ENCODE peak calls at places on chromosomes 6 and 20, in nine cellular contexts. T, B, Q, S, G, R, J, P and Y are unnamed samples.

GRCh38 chr6:90397929-90398674 is 101.5 kb upstream of the BACH2 start:
- DNase-seq in R (peak), J (peak), T (no peak), P (peak), B (no peak), G (no peak), S (peak), Q (no peak), Y (peak)

GRCh38 chr6:133198725-133199124 is 42.4 kb upstream of the EYA4 start:
- DNase-seq in Q (no peak), T (no peak), R (no peak), J (no peak), P (no peak), S (no peak), B (no peak), G (no peak), Y (no peak)

GRCh38 chr6:130293800-130294199 is 71.0 kb upstream of the SAMD3 start:
- DNase-seq in P (no peak), J (peak), T (no peak), S (no peak), B (no peak), G (no peak), Q (peak), R (peak), Y (peak)

GRCh38 chr6:28585335-28585734 is 59.7 kb downstream of the GPX5 start:
- DNase-seq in G (no peak), R (no peak), J (no peak), Q (no peak), B (no peak), P (no peak), T (no peak), S (no peak), Y (no peak)

GRCh38 chr6:114467931-114468330 is 125.1 kb upstream of the HS3ST5 start:
- DNase-seq in G (no peak), S (no peak), R (no peak), B (no peak), T (no peak), Q (no peak), J (no peak), P (no peak), Y (no peak)

GRCh38 chr20:63848003-63848911 is 13.0 kb upstream of the ABHD16B start:
- DNase-seq in Q (no peak), P (no peak), J (no peak), G (no peak), B (no peak), S (no peak), R (no peak), T (peak), Y (peak)

GRCh38 chr20:50543326-50543725 is 33.1 kb downstream of the PTPN1 start:
- DNase-seq in G (no peak), Q (no peak), S (no peak), T (no peak), B (no peak), J (no peak), R (no peak), P (no peak), Y (no peak)

GRCh38 chr6:107340881-107341280 is 118.5 kb downstream of the PDSS2 start:
- DNase-seq in Q (no peak), B (no peak), J (no peak), S (no peak), G (no peak), P (no peak), T (no peak), R (no peak), Y (no peak)

GRCh38 chr6:8803181-8803760 is 367.9 kb upstream of the SLC35B3 start:
- DNase-seq in P (no peak), R (no peak), B (no peak), G (no peak), J (no peak), Q (no peak), S (no peak), T (no peak), Y (no peak)

GRCh38 chr6:449057-449430 is 57.5 kb downstream of the IRF4 start:
- DNase-seq in G (no peak), J (no peak), B (no peak), T (no peak), R (no peak), P (no peak), S (no peak), Q (no peak), Y (no peak)

GRCh38 chr20:46415773-46416172 is 9.4 kb upstream of the ELMO2 start:
- DNase-seq in P (no peak), R (no peak), G (no peak), J (no peak), B (no peak), T (no peak), S (no peak), Q (no peak), Y (no peak)

GRCh38 chr20:32965581-32966373 is 38.5 kb downstream of the SUN5 start:
- DNase-seq in T (peak), Q (peak), J (no peak), B (no peak), P (no peak), S (no peak), G (no peak), R (peak), Y (peak)

GRCh38 chr6:144714031-144714732 is 429.0 kb downstream of the UTRN start:
- DNase-seq in Q (no peak), B (no peak), R (no peak), S (no peak), P (no peak), G (no peak), J (no peak), T (no peak), Y (no peak)

GRCh38 chr6:157800420-157801237 is 22.4 kb upstream of the SNX9 start:
- DNase-seq in S (no peak), R (no peak), P (no peak), B (no peak), J (peak), G (no peak), T (no peak), Q (no peak), Y (no peak)

GRCh38 chr6:25223421-25224052 is 55.6 kb upstream of the CARMIL1 start:
- DNase-seq in Q (peak), B (no peak), P (no peak), S (peak), T (no peak), G (no peak), R (peak), J (peak), Y (peak)

GRCh38 chr6:158131926-158132325 is 36.1 kb downstream of the SERAC1 start:
- DNase-seq in T (no peak), S (no peak), B (no peak), G (no peak), P (no peak), R (peak), J (no peak), Q (no peak), Y (no peak)

GRCh38 chr20:62505337-62506045 is 29.7 kb upstream of the GATA5 start:
- DNase-seq in R (no peak), G (no peak), Q (no peak), T (no peak), S (no peak), P (no peak), B (no peak), J (no peak), Y (no peak)

GRCh38 chr6:156102129-156102528 is 646.5 kb upstream of the NOX3 start:
- DNase-seq in J (no peak), Q (no peak), T (no peak), P (no peak), G (no peak), S (no peak), R (no peak), B (no peak), Y (peak)

GRCh38 chr20:36658300-36658699 is 12.3 kb upstream of the SLA2 start:
- DNase-seq in T (no peak), P (no peak), G (no peak), Q (no peak), B (no peak), J (no peak), S (no peak), R (peak), Y (no peak)

GRCh38 chr6:30219244-30219643 is 6.0 kb upstream of the TRIM26 start:
- DNase-seq in G (no peak), P (no peak), J (no peak), R (peak), T (no peak), S (no peak), B (no peak), Q (peak), Y (peak)

GRCh38 chr6:163750436-163751031 is 336.0 kb downstream of the QKI start:
- DNase-seq in P (no peak), S (no peak), T (no peak), R (no peak), G (peak), B (no peak), J (no peak), Q (no peak), Y (peak)

GRCh38 chr6:44349904-44350649 is 7.6 kb downstream of the SPATS1 start:
- DNase-seq in P (no peak), B (no peak), Q (no peak), G (no peak), J (no peak), S (no peak), T (no peak), R (no peak), Y (no peak)

GRCh38 chr20:49811825-49812462 is 684 bp upstream of the SLC9A8 start:
- DNase-seq in G (no peak), J (no peak), S (no peak), R (no peak), P (no peak), Q (no peak), T (peak), B (no peak), Y (peak)